ENCODE peak calls at places on chromosomes 4 and X, in five cellular contexts. K, H, F, E and B are unnamed samples.

GRCh38 chr4:61200195-61200990 is at the start of gene ADGRL3:
- DNase-seq in K (no peak), F (peak), H (no peak), E (peak), B (no peak)

GRCh38 chr4:151408630-151409469 is at the start of gene FHIP1A:
- DNase-seq in K (peak), F (no peak), H (no peak), E (peak), B (no peak)

GRCh38 chr4:93751410-93751809 is 77.1 kb upstream of the ATOH1 start:
- DNase-seq in K (no peak), H (no peak), E (no peak), F (no peak), B (no peak)

GRCh38 chr4:1460967-1461868 is 55.0 kb upstream of the NKX1-1 start:
- DNase-seq in E (no peak), H (no peak), K (no peak), F (no peak), B (no peak)

GRCh38 chr4:6916587-6917444 is 7.2 kb downstream of the TBC1D14 start:
- DNase-seq in F (no peak), H (no peak), K (no peak), E (no peak), B (no peak)

GRCh38 chr4:124936427-124936826 is 223.9 kb upstream of the ANKRD50 start:
- DNase-seq in K (peak), H (no peak), E (no peak), F (no peak), B (no peak)

GRCh38 chr4:7771056-7771455 is 168.6 kb downstream of the AFAP1 start:
- DNase-seq in H (no peak), F (no peak), E (no peak), K (no peak), B (no peak)

GRCh38 chrX:46653482-46653881 is 79.9 kb downstream of the CHST7 start:
- DNase-seq in E (no peak), K (no peak), H (no peak), F (no peak), B (no peak)

GRCh38 chr4:165721815-165722214 is 151.2 kb upstream of the TLL1 start:
- DNase-seq in H (no peak), F (no peak), E (no peak), K (no peak), B (no peak)

GRCh38 chrX:2351321-2351720 is 149.5 kb downstream of the DHRSX start:
- DNase-seq in F (no peak), E (no peak), H (no peak), K (no peak), B (no peak)

GRCh38 chr4:150280081-150280950 is 202.1 kb downstream of the DCLK2 start:
- DNase-seq in K (no peak), H (peak), F (peak), E (peak), B (peak)

GRCh38 chr4:107801766-107802211 is 22.9 kb upstream of the SGMS2 start:
- DNase-seq in K (no peak), E (peak), F (no peak), H (no peak), B (no peak)

GRCh38 chr4:183757105-183757504 is 98.0 kb downstream of the TRAPPC11 start:
- DNase-seq in F (no peak), K (no peak), H (no peak), E (peak), B (no peak)

GRCh38 chrX:115378471-115378870 is 89.0 kb downstream of the LUZP4 start:
- DNase-seq in H (no peak), K (no peak), F (no peak), E (no peak), B (no peak)